ENCODE peak calls at places on chromosomes 16 and 17, in ten cellular contexts. J is heart right ventricle, Z is BE2C, V is uterus, L is heart left ventricle, K is cardiac muscle cell, H is osteoblast, F is brain microvascular endothelial cell, C is kidney epithelial cell, I is GM23338. P is an unnamed sample.

GRCh38 chr17:70484496-70484895 is 315.2 kb downstream of the KCNJ2 start:
- DNase-seq in J (no peak), Z (no peak), V (no peak), L (no peak), K (no peak), H (no peak), F (no peak), C (no peak), I (no peak), P (no peak)

GRCh38 chr17:59652119-59652518 is 32.4 kb downstream of the CLTC start:
- DNase-seq in J (no peak), Z (no peak), V (no peak), L (no peak), K (peak), H (no peak), F (peak), C (no peak), I (no peak), P (no peak)

GRCh38 chr16:89374393-89374948 is 115.9 kb downstream of the ANKRD11 start:
- DNase-seq in J (no peak), Z (peak), V (no peak), L (no peak), K (no peak), H (peak), F (peak), C (no peak), I (peak), P (peak)

GRCh38 chr17:32161506-32162365 is 19.4 kb downstream of the RHOT1 start:
- DNase-seq in J (no peak), Z (no peak), V (no peak), L (no peak), K (peak), H (peak), F (peak), C (no peak), I (no peak), P (no peak)

GRCh38 chr16:1076801-1077576 is 4.4 kb downstream of the SSTR5 start:
- DNase-seq in J (no peak), Z (no peak), V (no peak), L (no peak), K (no peak), H (no peak), F (no peak), C (no peak), I (no peak), P (peak)

GRCh38 chr17:13102477-13102876 is 84.7 kb upstream of the ELAC2 start:
- DNase-seq in J (no peak), Z (no peak), V (no peak), L (no peak), K (no peak), H (peak), F (no peak), C (no peak), I (no peak), P (no peak)

GRCh38 chr17:63305857-63306256 is 140.2 kb downstream of the CYB561 start:
- DNase-seq in J (no peak), Z (no peak), V (no peak), L (no peak), K (no peak), H (no peak), F (no peak), C (no peak), I (no peak), P (no peak)

GRCh38 chr17:31724026-31724425 is 135.0 kb downstream of the COPRS start:
- DNase-seq in J (no peak), Z (no peak), V (no peak), L (no peak), K (peak), H (peak), F (peak), C (peak), I (no peak), P (no peak)

GRCh38 chr16:68229431-68230175 is 6.3 kb downstream of the ESRP2 start:
- DNase-seq in J (no peak), Z (peak), V (peak), L (no peak), K (peak), H (peak), F (peak), C (no peak), I (peak), P (peak)

GRCh38 chr16:81349608-81350305 is 35.0 kb downstream of the GAN start:
- DNase-seq in J (no peak), Z (no peak), V (no peak), L (no peak), K (no peak), H (no peak), F (no peak), C (no peak), I (no peak), P (no peak)

GRCh38 chr16:585351-585750 is 4.5 kb upstream of the RAB40C start:
- DNase-seq in J (peak), Z (no peak), V (peak), L (no peak), K (no peak), H (peak), F (no peak), C (no peak), I (peak), P (no peak)

GRCh38 chr17:2563061-2563460 is 30.4 kb upstream of the PAFAH1B1 start:
- DNase-seq in J (no peak), Z (peak), V (no peak), L (no peak), K (no peak), H (no peak), F (no peak), C (no peak), I (no peak), P (peak)

GRCh38 chr17:69761011-69761410 is 314.0 kb upstream of the KCNJ16 start:
- DNase-seq in J (no peak), Z (no peak), V (no peak), L (no peak), K (no peak), H (no peak), F (no peak), C (no peak), I (no peak), P (no peak)

GRCh38 chr17:71208111-71208704 is 912.6 kb upstream of the SOX9 start:
- DNase-seq in J (no peak), Z (no peak), V (no peak), L (no peak), K (peak), H (no peak), F (no peak), C (no peak), I (no peak), P (no peak)

GRCh38 chr17:47305302-47305923 is 18.3 kb upstream of the EFCAB13 start:
- DNase-seq in J (no peak), Z (no peak), V (no peak), L (no peak), K (peak), H (peak), F (peak), C (peak), I (no peak), P (no peak)

GRCh38 chr17:64020068-64020766 is at the start of gene ICAM2:
- DNase-seq in J (peak), Z (no peak), V (peak), L (peak), K (no peak), H (no peak), F (no peak), C (no peak), I (peak), P (no peak)

GRCh38 chr16:67022531-67023214 is 6.3 kb upstream of the CBFB start:
- DNase-seq in J (no peak), Z (no peak), V (no peak), L (no peak), K (no peak), H (no peak), F (peak), C (no peak), I (no peak), P (peak)

GRCh38 chr16:67966549-67967182 is 1.8 kb downstream of the SLC12A4 start:
- DNase-seq in J (peak), Z (no peak), V (peak), L (peak), K (peak), H (peak), F (no peak), C (no peak), I (peak), P (peak)

GRCh38 chr16:88454315-88455057 is 1.4 kb downstream of the ZFPM1 start:
- DNase-seq in J (no peak), Z (no peak), V (no peak), L (no peak), K (no peak), H (peak), F (no peak), C (no peak), I (peak), P (no peak)

GRCh38 chr17:60333628-60334031 is 58.3 kb downstream of the USP32 start:
- DNase-seq in J (no peak), Z (no peak), V (no peak), L (no peak), K (no peak), H (no peak), F (no peak), C (no peak), I (no peak), P (no peak)

GRCh38 chr16:57178793-57179212 is 7.0 kb downstream of the PSME3IP1 start:
- DNase-seq in J (no peak), Z (no peak), V (no peak), L (no peak), K (no peak), H (no peak), F (no peak), C (no peak), I (peak), P (no peak)

GRCh38 chr16:81997738-81998137 is 13.5 kb downstream of the SDR42E1 start:
- DNase-seq in J (no peak), Z (no peak), V (no peak), L (no peak), K (peak), H (no peak), F (peak), C (peak), I (no peak), P (no peak)

GRCh38 chr16:2428051-2428786 is 1.0 kb upstream of the CCNF start:
- DNase-seq in J (peak), Z (peak), V (peak), L (peak), K (peak), H (peak), F (no peak), C (no peak), I (peak), P (peak)

GRCh38 chr17:1091885-1092284 is 87.9 kb downstream of the ABR start:
- DNase-seq in J (no peak), Z (no peak), V (no peak), L (no peak), K (no peak), H (peak), F (no peak), C (no peak), I (no peak), P (no peak)

GRCh38 chr17:68511671-68512246 is 471 bp upstream of the PRKAR1A start:
- DNase-seq in J (peak), Z (peak), V (peak), L (peak), K (peak), H (peak), F (peak), C (peak), I (peak), P (peak)

GRCh38 chr17:48576479-48577309 is 1.5 kb downstream of the HOXB4 start:
- DNase-seq in J (no peak), Z (no peak), V (peak), L (no peak), K (peak), H (no peak), F (no peak), C (no peak), I (no peak), P (no peak)

DNA sequence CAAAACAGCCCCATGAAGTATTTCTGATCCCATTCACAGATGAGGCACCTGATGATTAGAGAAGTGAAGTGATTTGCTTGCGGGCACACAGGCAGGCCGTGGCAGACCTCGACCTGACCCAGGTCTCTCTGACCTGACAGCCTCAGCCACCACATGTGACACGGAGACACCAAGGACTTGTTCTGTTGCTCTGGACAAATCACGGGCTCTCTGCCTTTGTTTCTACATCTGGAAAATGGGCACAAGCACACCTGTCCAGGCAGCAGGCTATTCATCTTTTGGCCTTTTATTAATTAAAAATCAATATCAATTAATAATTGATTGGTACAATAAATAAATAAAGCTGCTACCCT is 3.4 kb downstream of the MAP3K14 start:
- DNase-seq in J (no peak), Z (no peak), V (no peak), L (no peak), K (no peak), H (peak), F (no peak), C (no peak), I (no peak), P (no peak)
- H3K4me3 ChIP-seq in J (peak), Z (no peak), V (no peak), L (no peak), K (no peak), H (peak), F (peak), C (no peak), I (no peak), P (no peak)

DNA sequence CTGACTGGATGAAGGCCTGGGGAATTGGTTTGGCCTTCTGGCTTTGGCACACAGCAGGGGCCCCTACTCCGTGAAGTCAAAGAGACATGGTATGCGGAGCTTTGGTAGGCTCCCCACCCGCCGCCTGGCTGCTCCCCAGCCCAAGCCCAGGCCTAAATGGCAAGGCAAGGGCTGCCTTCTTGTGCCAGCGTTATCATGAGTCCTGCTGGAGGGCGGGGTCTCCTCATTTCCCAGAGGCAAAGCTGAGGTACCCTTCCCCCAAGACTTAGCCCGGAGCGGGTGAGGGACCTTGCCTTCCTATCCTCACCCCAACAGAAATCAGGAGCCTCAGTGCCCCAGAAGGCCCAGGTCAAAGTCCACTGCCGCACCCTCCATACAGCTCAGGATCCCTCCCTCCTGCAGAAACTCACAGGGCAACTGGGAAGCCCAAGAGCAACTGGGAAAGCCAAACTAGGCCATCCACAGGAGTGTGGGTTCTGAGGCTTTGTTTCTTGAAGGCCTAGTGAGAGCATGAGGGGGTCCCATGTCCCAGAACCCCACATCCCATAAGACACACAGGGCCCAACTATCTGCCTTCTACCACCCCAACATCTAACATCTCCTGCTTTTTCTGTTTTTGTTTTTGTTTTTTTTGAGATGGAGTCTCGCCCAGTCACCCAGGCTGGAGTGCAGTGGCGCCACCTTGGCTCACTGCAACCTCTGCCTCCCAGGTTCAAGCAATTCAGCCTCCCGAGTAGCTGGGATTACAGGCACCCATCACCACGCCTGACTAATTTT is 9.3 kb downstream of the PGAP3 start:
- DNase-seq in J (no peak), Z (no peak), V (no peak), L (no peak), K (no peak), H (peak), F (no peak), C (no peak), I (no peak), P (no peak)
- TF ChIP-seq CTCF in J (no peak), Z (no peak), V (no peak), L (no peak), K (no peak), H (no peak), F (no peak), C (no peak), I (peak), P (peak)

GRCh38 chr17:45070809-45071208 is 9.7 kb downstream of the NMT1 start:
- DNase-seq in J (no peak), Z (no peak), V (no peak), L (no peak), K (no peak), H (no peak), F (no peak), C (no peak), I (no peak), P (no peak)
- H3K4me3 ChIP-seq in J (no peak), Z (no peak), V (no peak), L (no peak), K (no peak), H (no peak), F (no peak), C (no peak), I (no peak), P (no peak)

GRCh38 chr17:45987706-45988105 is 11.3 kb upstream of the STH start:
- DNase-seq in J (no peak), Z (no peak), V (no peak), L (no peak), K (no peak), H (peak), F (no peak), C (no peak), I (no peak), P (no peak)

GRCh38 chr17:45984368-45984767 is 14.7 kb upstream of the STH start:
- DNase-seq in J (no peak), Z (no peak), V (no peak), L (no peak), K (no peak), H (peak), F (no peak), C (no peak), I (no peak), P (no peak)

GRCh38 chr17:45983614-45984310 is 15.3 kb upstream of the STH start:
- DNase-seq in J (no peak), Z (no peak), V (no peak), L (no peak), K (no peak), H (peak), F (no peak), C (no peak), I (no peak), P (no peak)

GRCh38 chr17:45986056-45986455 is 13.0 kb upstream of the STH start:
- DNase-seq in J (no peak), Z (no peak), V (no peak), L (no peak), K (no peak), H (peak), F (no peak), C (no peak), I (no peak), P (no peak)

DNA sequence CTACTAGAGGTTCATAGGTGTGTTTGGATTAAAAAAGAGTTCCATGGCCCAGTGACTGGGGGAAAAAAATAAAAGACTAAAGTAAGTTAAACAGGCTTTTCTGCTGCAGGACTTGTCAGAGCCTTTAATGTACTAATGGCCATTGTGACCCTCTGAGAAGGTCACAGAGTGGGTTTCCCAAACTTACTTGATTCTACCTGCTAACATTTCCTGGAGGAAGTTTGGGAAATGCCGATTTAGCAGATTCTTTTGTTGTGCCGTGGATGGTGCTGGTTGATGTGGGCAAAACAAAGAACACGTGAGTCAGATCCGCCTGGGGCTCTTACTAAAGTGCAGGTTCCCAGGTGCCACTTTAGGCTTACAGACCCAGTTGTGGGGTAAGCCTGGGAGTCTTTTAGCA is 13.6 kb upstream of the STH start:
- DNase-seq in J (no peak), Z (no peak), V (no peak), L (no peak), K (no peak), H (no peak), F (no peak), C (no peak), I (no peak), P (no peak)
- TF ChIP-seq CTCF in J (no peak), Z (no peak), V (no peak), L (no peak), K (no peak), H (no peak), F (no peak), C (no peak), I (no peak), P (no peak)

GRCh38 chr16:4623593-4623992 is 1.0 kb upstream of the MGRN1 start:
- DNase-seq in J (no peak), Z (no peak), V (no peak), L (no peak), K (no peak), H (peak), F (no peak), C (no peak), I (no peak), P (no peak)

GRCh38 chr16:4624015-4624826 is at the start of gene MGRN1:
- DNase-seq in J (peak), Z (peak), V (peak), L (peak), K (peak), H (peak), F (peak), C (peak), I (peak), P (peak)

GRCh38 chr16:4624827-4625616 is 396 bp downstream of the MGRN1 start:
- DNase-seq in J (peak), Z (peak), V (peak), L (peak), K (peak), H (peak), F (peak), C (no peak), I (peak), P (peak)

GRCh38 chr16:4625617-4626159 is 1.1 kb downstream of the MGRN1 start:
- DNase-seq in J (no peak), Z (no peak), V (no peak), L (no peak), K (no peak), H (peak), F (no peak), C (no peak), I (no peak), P (no peak)

GRCh38 chr16:4626396-4626795 is 1.8 kb downstream of the MGRN1 start:
- DNase-seq in J (no peak), Z (no peak), V (no peak), L (no peak), K (no peak), H (peak), F (no peak), C (no peak), I (no peak), P (no peak)
- H3K4me3 ChIP-seq in J (peak), Z (no peak), V (no peak), L (peak), K (no peak), H (peak), F (peak), C (no peak), I (peak), P (no peak)

P was measured in WERI-Rb-1.